ENCODE peak calls at places on chromosomes 1 and 21, in five cellular contexts. H is DND-41; D is HFF-Myc; M is CD4-positive, alpha-beta memory T cell; V is IMR-90. T is an unnamed sample.

GRCh38 chr1:89610457-89610991 is 22.4 kb upstream of the LRRC8C start:
- DNase-seq in V (no peak), D (no peak), H (peak), M (peak), T (peak)

GRCh38 chr21:16425297-16425696 is 695.5 kb downstream of the USP25 start:
- DNase-seq in V (no peak), D (no peak), H (no peak), M (no peak), T (no peak)

GRCh38 chr1:180243517-180244221 is 13.6 kb downstream of the LHX4 start:
- DNase-seq in V (no peak), D (no peak), M (no peak), H (no peak), T (no peak)

GRCh38 chr1:119613769-119614358 is 34.2 kb downstream of the ZNF697 start:
- DNase-seq in H (peak), V (peak), D (peak), M (peak), T (peak)

GRCh38 chr1:151494741-151495281 is 16.4 kb upstream of the CGN start:
- DNase-seq in M (no peak), H (no peak), D (peak), V (peak), T (no peak)

GRCh38 chr1:198156111-198156744 is 570 bp upstream of the NEK7 start:
- DNase-seq in M (peak), D (no peak), H (peak), V (peak), T (peak)

GRCh38 chr1:48236716-48237470 is 14.4 kb downstream of the SLC5A9 start:
- DNase-seq in D (peak), V (peak), M (peak), H (no peak), T (no peak)

GRCh38 chr1:241654641-241655040 is 2.6 kb downstream of the WDR64 start:
- DNase-seq in H (no peak), V (no peak), M (no peak), D (no peak), T (no peak)

GRCh38 chr1:83838573-83838972 is 160.4 kb downstream of the TTLL7 start:
- DNase-seq in V (no peak), M (no peak), D (no peak), H (no peak), T (no peak)

GRCh38 chr1:32770741-32771548 is 46.2 kb downstream of the YARS1 start:
- DNase-seq in D (no peak), V (no peak), M (no peak), H (no peak), T (no peak)

GRCh38 chr1:69671363-69672010 is 103.8 kb downstream of the LRRC7 start:
- DNase-seq in M (no peak), V (no peak), H (no peak), D (no peak), T (no peak)

GRCh38 chr1:112058815-112059450 is 69.5 kb upstream of the KCND3 start:
- DNase-seq in H (no peak), M (no peak), V (no peak), D (no peak), T (no peak)

GRCh38 chr1:219399446-219399845 is 213.5 kb downstream of the ZC3H11B start:
- DNase-seq in M (no peak), H (no peak), V (no peak), D (no peak), T (no peak)

GRCh38 chr1:44808938-44809917 is 905 bp downstream of the BTBD19 start:
- DNase-seq in H (peak), M (peak), V (peak), D (no peak), T (peak)

GRCh38 chr1:194975913-194976312 is 1632.3 kb downstream of the KCNT2 start:
- DNase-seq in H (no peak), M (no peak), V (peak), D (no peak), T (no peak)

GRCh38 chr1:244049969-244050834 is 881 bp upstream of the ZBTB18 start:
- DNase-seq in V (no peak), D (no peak), M (peak), H (peak), T (peak)

GRCh38 chr1:221858758-221859157 is 116.9 kb upstream of the DUSP10 start:
- DNase-seq in D (no peak), M (no peak), H (no peak), V (peak), T (no peak)

GRCh38 chr1:151475175-151475574 is 15.9 kb upstream of the POGZ start:
- DNase-seq in V (peak), D (no peak), M (no peak), H (no peak), T (no peak)

GRCh38 chr1:99850458-99850974 is 355 bp downstream of the AGL start:
- DNase-seq in V (no peak), H (no peak), D (no peak), M (no peak), T (no peak)

GRCh38 chr1:168179411-168180147 is 817 bp downstream of the TIPRL start:
- DNase-seq in V (peak), D (no peak), H (peak), M (no peak), T (no peak)

GRCh38 chr1:87674791-87675190 is 346.1 kb downstream of the LMO4 start:
- DNase-seq in V (no peak), M (no peak), D (no peak), H (no peak), T (no peak)

GRCh38 chr1:155083865-155084721 is 5.5 kb downstream of the EFNA3 start:
- DNase-seq in H (peak), V (no peak), M (no peak), D (no peak), T (no peak)

GRCh38 chr1:59445040-59445439 is 148.1 kb downstream of the FGGY start:
- DNase-seq in H (no peak), M (no peak), D (no peak), V (no peak), T (no peak)

GRCh38 chr1:46153228-46153627 is 20.8 kb upstream of the PIK3R3 start:
- DNase-seq in D (no peak), V (peak), M (no peak), H (no peak), T (no peak)

GRCh38 chr1:200372885-200373181 is 37.0 kb downstream of the ZNF281 start:
- DNase-seq in H (no peak), V (no peak), D (no peak), M (no peak), T (no peak)

DNA sequence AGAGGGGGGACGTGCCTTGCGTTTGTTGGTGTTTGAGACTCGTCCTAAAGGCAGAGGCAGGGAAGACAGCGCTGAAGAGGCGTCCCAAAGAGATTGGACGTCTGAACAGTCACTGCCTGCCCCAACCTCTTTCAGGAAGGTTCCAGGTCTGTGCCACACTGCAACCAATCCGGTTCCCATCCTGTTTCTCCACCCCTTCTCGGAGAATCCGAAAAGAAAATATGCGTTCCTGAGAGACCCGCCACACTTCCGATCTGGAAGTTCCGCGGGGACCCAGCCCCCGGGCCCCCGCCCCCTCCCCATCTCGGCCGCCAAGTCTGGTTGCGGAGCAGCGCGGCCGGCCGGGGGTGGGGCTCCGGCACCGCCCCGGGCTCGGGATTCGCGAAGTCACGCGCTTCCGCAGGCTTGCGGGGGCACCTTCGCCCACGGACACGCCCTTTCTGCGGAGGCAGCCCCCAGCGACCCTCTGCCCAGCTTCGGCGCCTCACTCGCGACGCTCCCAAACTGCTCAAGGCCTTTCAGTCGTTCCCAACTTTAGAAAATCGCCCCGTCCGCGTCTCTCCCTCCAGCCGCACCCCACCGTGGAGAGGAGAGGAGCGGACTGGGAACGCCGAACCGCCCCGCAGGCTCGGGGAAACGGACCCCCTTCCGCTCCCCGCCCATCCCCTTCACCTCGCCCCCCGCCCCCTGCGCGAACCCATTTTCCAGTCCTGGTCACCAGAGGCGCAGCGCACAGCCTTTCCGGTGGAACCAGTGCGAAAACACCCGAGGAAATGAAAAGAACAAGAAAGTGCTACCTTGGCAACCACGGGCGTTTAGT is 124.6 kb upstream of the DPYD start:
- DNase-seq in V (peak), M (no peak), H (no peak), D (no peak), T (no peak)
- H3K4me3 ChIP-seq in V (peak), M (no peak), H (peak), D (peak), T (peak)

GRCh38 chr1:234371414-234371813 is 1.8 kb upstream of the COA6 start:
- DNase-seq in V (no peak), D (no peak), M (no peak), H (no peak), T (no peak)
- H3K4me3 ChIP-seq in V (no peak), D (no peak), M (no peak), H (no peak), T (no peak)

GRCh38 chr21:41427556-41427955 is 1.5 kb downstream of the MX1 start:
- DNase-seq in D (no peak), V (no peak), H (no peak), M (no peak), T (no peak)

GRCh38 chr21:41425954-41426655 is at the start of gene MX1:
- DNase-seq in M (peak), D (no peak), H (peak), V (peak), T (peak)

GRCh38 chr21:41425588-41425953 is 468 bp upstream of the MX1 start:
- DNase-seq in M (no peak), V (no peak), H (no peak), D (no peak), T (no peak)

GRCh38 chr21:41428311-41428710 is 2.3 kb downstream of the MX1 start:
- DNase-seq in M (no peak), H (no peak), D (no peak), V (no peak), T (no peak)

GRCh38 chr21:41426656-41427311 is 745 bp downstream of the MX1 start:
- DNase-seq in V (no peak), M (no peak), D (no peak), H (no peak), T (no peak)
- H3K4me3 ChIP-seq in V (peak), M (peak), D (peak), H (no peak), T (peak)

DNA sequence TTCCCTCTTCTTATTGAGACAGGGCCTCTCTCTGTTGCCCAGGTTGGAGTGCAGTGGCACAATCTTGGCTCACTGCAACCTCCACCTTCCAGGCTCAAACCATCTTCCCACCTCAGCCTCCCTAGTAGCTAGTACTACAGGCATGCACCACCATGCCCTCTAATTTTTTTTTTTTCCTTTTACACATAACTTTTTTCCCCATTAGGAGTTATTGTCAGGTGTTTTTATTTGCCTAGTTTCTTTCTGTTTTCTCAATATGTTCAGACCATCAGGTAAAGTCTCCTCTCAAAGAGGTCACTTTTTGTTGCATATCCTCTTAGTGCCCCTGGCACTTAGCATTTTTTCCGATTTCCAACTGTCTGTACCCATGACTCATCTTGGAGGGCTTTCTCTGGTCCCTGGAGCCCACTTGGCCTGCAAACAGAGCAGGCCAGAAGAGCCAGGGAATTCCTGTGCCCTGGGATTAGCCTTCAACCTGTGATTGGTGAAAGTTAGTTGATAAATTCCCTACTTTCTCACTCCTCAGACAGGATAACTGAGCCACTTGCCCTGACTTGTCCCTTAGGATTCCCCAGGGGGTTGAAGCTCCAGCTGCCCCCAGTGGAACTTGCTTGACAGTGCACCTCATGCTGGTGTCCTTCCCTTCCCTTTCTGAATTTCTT is 2.2 kb downstream of the NTPCR start:
- DNase-seq in M (peak), D (no peak), H (peak), V (peak), T (peak)
- H3K4me3 ChIP-seq in M (no peak), D (peak), H (no peak), V (no peak), T (no peak)

T was measured in naive thymus-derived CD4-positive, alpha-beta T cell.